ENCODE peak calls at places on chromosomes 3 and 15, in five cellular contexts. One of them, this sample, is unnamed.

GRCh38 chr3:172102883-172103310 is 63.5 kb downstream of the FNDC3B start:
- DNase-seq in stomach: no peak
- DNase-seq in MCF 10A: no peak
- DNase-seq in IMR-90: no peak
- DNase-seq in fibroblast of lung: peak
- DNase-seq in this sample: no peak

GRCh38 chr3:51813539-51813938 is 34.5 kb upstream of the IQCF6 start:
- DNase-seq in stomach: peak
- DNase-seq in MCF 10A: peak
- DNase-seq in IMR-90: no peak
- DNase-seq in fibroblast of lung: no peak
- DNase-seq in this sample: no peak

GRCh38 chr15:95024388-95024787 is 793.0 kb downstream of the MCTP2 start:
- DNase-seq in stomach: no peak
- DNase-seq in MCF 10A: peak
- DNase-seq in IMR-90: peak
- DNase-seq in fibroblast of lung: peak
- DNase-seq in this sample: peak

GRCh38 chr15:92907229-92907628 is 7.1 kb downstream of the CHD2 start:
- DNase-seq in stomach: no peak
- DNase-seq in MCF 10A: peak
- DNase-seq in IMR-90: no peak
- DNase-seq in fibroblast of lung: peak
- DNase-seq in this sample: no peak

GRCh38 chr15:31300208-31300661 is 26.4 kb upstream of the KLF13 start:
- DNase-seq in stomach: no peak
- DNase-seq in MCF 10A: no peak
- DNase-seq in IMR-90: no peak
- DNase-seq in fibroblast of lung: no peak
- DNase-seq in this sample: no peak

GRCh38 chr3:125165189-125165947 is 47.2 kb downstream of the SLC12A8 start:
- DNase-seq in stomach: no peak
- DNase-seq in MCF 10A: no peak
- DNase-seq in IMR-90: peak
- DNase-seq in fibroblast of lung: peak
- DNase-seq in this sample: peak

GRCh38 chr3:111989061-111989678 is 9.6 kb upstream of the TAGLN3 start:
- DNase-seq in stomach: no peak
- DNase-seq in MCF 10A: peak
- DNase-seq in IMR-90: peak
- DNase-seq in fibroblast of lung: peak
- DNase-seq in this sample: peak

GRCh38 chr3:135311699-135312098 is 516.6 kb downstream of the EPHB1 start:
- DNase-seq in stomach: no peak
- DNase-seq in MCF 10A: no peak
- DNase-seq in IMR-90: no peak
- DNase-seq in fibroblast of lung: no peak
- DNase-seq in this sample: no peak

GRCh38 chr3:180177255-180177654 is 140.5 kb upstream of the PEX5L start:
- DNase-seq in stomach: no peak
- DNase-seq in MCF 10A: no peak
- DNase-seq in IMR-90: no peak
- DNase-seq in fibroblast of lung: no peak
- DNase-seq in this sample: no peak

GRCh38 chr15:99981223-99981647 is 248.0 kb upstream of the LYSMD4 start:
- DNase-seq in stomach: no peak
- DNase-seq in MCF 10A: no peak
- DNase-seq in IMR-90: no peak
- DNase-seq in fibroblast of lung: peak
- DNase-seq in this sample: no peak

GRCh38 chr3:108713801-108714200 is 43.4 kb downstream of the RETNLB start:
- DNase-seq in stomach: no peak
- DNase-seq in MCF 10A: no peak
- DNase-seq in IMR-90: no peak
- DNase-seq in fibroblast of lung: no peak
- DNase-seq in this sample: no peak

GRCh38 chr15:35912196-35912595 is 366.2 kb upstream of the DPH6 start:
- DNase-seq in stomach: no peak
- DNase-seq in MCF 10A: peak
- DNase-seq in IMR-90: peak
- DNase-seq in fibroblast of lung: peak
- DNase-seq in this sample: peak

GRCh38 chr3:150635076-150635475 is 32.0 kb downstream of the SELENOT start:
- DNase-seq in stomach: no peak
- DNase-seq in MCF 10A: no peak
- DNase-seq in IMR-90: no peak
- DNase-seq in fibroblast of lung: no peak
- DNase-seq in this sample: no peak

GRCh38 chr15:22968356-22968755 is 11.8 kb downstream of the CYFIP1 start:
- DNase-seq in stomach: no peak
- DNase-seq in MCF 10A: peak
- DNase-seq in IMR-90: peak
- DNase-seq in fibroblast of lung: peak
- DNase-seq in this sample: peak

GRCh38 chr15:75397494-75397893 is 29.1 kb upstream of the MAN2C1 start:
- DNase-seq in stomach: no peak
- DNase-seq in MCF 10A: no peak
- DNase-seq in IMR-90: peak
- DNase-seq in fibroblast of lung: peak
- DNase-seq in this sample: no peak

GRCh38 chr3:126945171-126945721 is 37.7 kb upstream of the PLXNA1 start:
- DNase-seq in stomach: no peak
- DNase-seq in MCF 10A: no peak
- DNase-seq in IMR-90: no peak
- DNase-seq in fibroblast of lung: no peak
- DNase-seq in this sample: no peak

GRCh38 chr3:39208463-39209055 is 16.2 kb upstream of the XIRP1 start:
- DNase-seq in stomach: peak
- DNase-seq in MCF 10A: peak
- DNase-seq in IMR-90: peak
- DNase-seq in fibroblast of lung: peak
- DNase-seq in this sample: peak

GRCh38 chr3:89246326-89246725 is 138.9 kb downstream of the EPHA3 start:
- DNase-seq in stomach: no peak
- DNase-seq in MCF 10A: peak
- DNase-seq in IMR-90: no peak
- DNase-seq in fibroblast of lung: no peak
- DNase-seq in this sample: no peak
- TF ChIP-seq CTCF in stomach: no peak
- TF ChIP-seq CTCF in MCF 10A: no peak
- TF ChIP-seq CTCF in IMR-90: no peak
- TF ChIP-seq CTCF in fibroblast of lung: no peak
- TF ChIP-seq CTCF in this sample: no peak

GRCh38 chr3:468172-468571 is 271.6 kb downstream of the CHL1 start:
- DNase-seq in stomach: no peak
- DNase-seq in MCF 10A: peak
- DNase-seq in IMR-90: no peak
- DNase-seq in fibroblast of lung: no peak
- DNase-seq in this sample: no peak
- TF ChIP-seq CTCF in stomach: no peak
- TF ChIP-seq CTCF in MCF 10A: peak
- TF ChIP-seq CTCF in IMR-90: peak
- TF ChIP-seq CTCF in fibroblast of lung: peak
- TF ChIP-seq CTCF in this sample: no peak

DNA sequence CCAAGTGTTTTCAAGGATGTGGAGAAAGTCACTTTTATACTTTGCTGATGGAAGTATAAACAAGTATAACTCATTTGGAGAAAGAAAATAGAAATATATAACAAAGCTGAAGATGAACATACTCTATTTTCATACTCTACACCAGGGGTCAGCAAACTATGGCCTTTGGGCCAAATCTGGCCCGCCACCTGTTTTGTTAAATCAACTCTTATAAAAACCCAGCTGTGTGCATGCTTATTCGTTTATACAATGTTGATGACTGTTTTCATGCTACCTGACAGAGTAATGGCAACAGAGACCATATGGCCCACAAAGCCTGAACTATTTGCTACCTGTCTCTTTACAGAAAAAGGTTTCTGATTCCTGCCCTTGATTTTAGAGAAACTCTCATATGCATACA is 124.0 kb downstream of the NR1D2 start:
- DNase-seq in stomach: no peak
- DNase-seq in MCF 10A: peak
- DNase-seq in IMR-90: no peak
- DNase-seq in fibroblast of lung: no peak
- DNase-seq in this sample: no peak
- TF ChIP-seq CTCF in stomach: no peak
- TF ChIP-seq CTCF in MCF 10A: peak
- TF ChIP-seq CTCF in IMR-90: peak
- TF ChIP-seq CTCF in fibroblast of lung: no peak
- TF ChIP-seq CTCF in this sample: no peak

GRCh38 chr3:184335291-184335660 is 2.1 kb upstream of the FAM131A start:
- DNase-seq in stomach: no peak
- DNase-seq in MCF 10A: no peak
- DNase-seq in IMR-90: no peak
- DNase-seq in fibroblast of lung: no peak
- DNase-seq in this sample: no peak

GRCh38 chr3:184336484-184337230 is 743 bp upstream of the FAM131A start:
- DNase-seq in stomach: peak
- DNase-seq in MCF 10A: peak
- DNase-seq in IMR-90: peak
- DNase-seq in fibroblast of lung: peak
- DNase-seq in this sample: peak

GRCh38 chr3:184334470-184335158 is 2.8 kb upstream of the FAM131A start:
- DNase-seq in stomach: no peak
- DNase-seq in MCF 10A: peak
- DNase-seq in IMR-90: peak
- DNase-seq in fibroblast of lung: peak
- DNase-seq in this sample: peak

GRCh38 chr3:184337315-184337714 is at the start of gene FAM131A:
- DNase-seq in stomach: no peak
- DNase-seq in MCF 10A: no peak
- DNase-seq in IMR-90: peak
- DNase-seq in fibroblast of lung: peak
- DNase-seq in this sample: peak

GRCh38 chr3:184335661-184336483 is 1.5 kb upstream of the FAM131A start:
- DNase-seq in stomach: peak
- DNase-seq in MCF 10A: peak
- DNase-seq in IMR-90: peak
- DNase-seq in fibroblast of lung: peak
- DNase-seq in this sample: peak
- TF ChIP-seq CTCF in stomach: no peak
- TF ChIP-seq CTCF in MCF 10A: no peak
- TF ChIP-seq CTCF in IMR-90: no peak
- TF ChIP-seq CTCF in fibroblast of lung: no peak
- TF ChIP-seq CTCF in this sample: no peak

DNA sequence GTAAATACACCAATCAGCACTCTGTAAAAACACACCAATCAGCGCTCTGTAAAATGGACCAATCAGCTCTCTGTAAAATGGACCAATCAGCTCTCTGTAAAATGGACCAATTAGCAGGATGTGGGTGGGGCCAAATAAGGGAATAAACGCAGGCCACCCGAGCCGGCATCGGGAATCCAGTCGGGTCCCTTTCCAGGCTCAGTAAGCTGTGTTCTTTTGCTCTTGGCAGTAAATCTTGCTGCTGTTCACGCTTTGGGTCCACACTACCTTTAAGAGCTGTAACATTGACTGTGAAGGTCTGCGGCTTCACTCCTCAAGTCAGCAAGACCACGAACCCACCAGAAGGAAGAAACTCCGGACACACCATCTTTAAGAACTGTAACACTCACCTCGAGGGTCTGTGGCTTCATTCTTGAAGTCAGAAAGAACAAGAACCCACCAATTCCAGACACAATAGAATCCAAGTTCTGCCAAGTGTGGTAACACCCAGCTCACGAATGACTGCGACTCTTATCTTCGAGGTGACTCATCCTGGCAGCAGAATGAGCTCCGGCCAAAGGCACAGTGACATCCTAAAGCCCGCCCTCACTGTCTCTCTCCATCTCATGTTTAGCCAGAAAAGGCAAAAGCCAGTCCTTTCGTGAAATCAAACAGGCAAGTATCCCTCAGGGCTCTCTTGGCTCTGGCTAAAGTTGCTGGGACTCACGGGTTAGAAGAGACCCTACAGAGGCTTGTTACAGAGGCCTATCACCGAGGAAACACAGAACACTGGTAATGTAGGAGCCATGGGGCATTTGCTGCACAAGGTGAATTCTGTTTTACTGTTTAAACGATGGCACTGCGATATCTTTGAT is 155.2 kb downstream of the FAM43A start:
- DNase-seq in stomach: no peak
- DNase-seq in MCF 10A: peak
- DNase-seq in IMR-90: peak
- DNase-seq in fibroblast of lung: peak
- DNase-seq in this sample: peak
- TF ChIP-seq CTCF in stomach: no peak
- TF ChIP-seq CTCF in MCF 10A: no peak
- TF ChIP-seq CTCF in IMR-90: no peak
- TF ChIP-seq CTCF in fibroblast of lung: no peak
- TF ChIP-seq CTCF in this sample: no peak

GRCh38 chr15:70121656-70122297 is 24.1 kb upstream of the TLE3 start:
- DNase-seq in stomach: peak
- DNase-seq in MCF 10A: peak
- DNase-seq in IMR-90: peak
- DNase-seq in fibroblast of lung: peak
- DNase-seq in this sample: peak
- TF ChIP-seq CTCF in stomach: no peak
- TF ChIP-seq CTCF in MCF 10A: peak
- TF ChIP-seq CTCF in IMR-90: peak
- TF ChIP-seq CTCF in fibroblast of lung: peak
- TF ChIP-seq CTCF in this sample: peak

GRCh38 chr3:2807514-2807913 is 302.7 kb downstream of the IL5RA start:
- DNase-seq in stomach: no peak
- DNase-seq in MCF 10A: no peak
- DNase-seq in IMR-90: no peak
- DNase-seq in fibroblast of lung: no peak
- DNase-seq in this sample: no peak

DNA sequence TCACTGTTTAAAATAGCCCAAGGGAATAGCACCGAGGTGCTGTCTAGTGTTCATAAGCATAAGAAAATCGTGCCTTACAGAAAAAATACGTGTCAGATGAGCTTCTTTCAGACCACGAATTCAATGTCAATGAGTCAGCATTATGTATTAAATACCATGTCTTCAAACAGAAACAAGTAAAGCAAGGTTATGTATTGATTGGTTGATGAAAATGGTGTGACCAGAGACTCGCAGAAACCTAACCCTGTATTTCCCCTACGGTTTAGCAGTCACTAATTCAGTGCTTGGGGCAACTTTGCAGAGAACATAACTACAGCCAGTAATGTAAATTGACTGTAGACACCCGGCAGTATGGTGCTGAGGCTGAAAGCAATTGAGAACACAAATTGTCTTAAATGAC is 307.7 kb downstream of the IL5RA start:
- DNase-seq in stomach: no peak
- DNase-seq in MCF 10A: no peak
- DNase-seq in IMR-90: no peak
- DNase-seq in fibroblast of lung: no peak
- DNase-seq in this sample: no peak
- TF ChIP-seq CTCF in stomach: no peak
- TF ChIP-seq CTCF in MCF 10A: no peak
- TF ChIP-seq CTCF in IMR-90: no peak
- TF ChIP-seq CTCF in fibroblast of lung: no peak
- TF ChIP-seq CTCF in this sample: no peak

This sample was measured in fibroblast of the aortic adventitia.